ENCODE peak calls at places on chromosomes 2 and 18, in nine cellular contexts. One of them, this sample, is unnamed.

GRCh38 chr2:109727929-109728447 is 66.1 kb upstream of the RGPD5 start:
- DNase-seq in HCT116: no peak
- DNase-seq in endothelial cell of umbilical vein: no peak
- DNase-seq in HepG2: no peak
- DNase-seq in stomach: no peak
- DNase-seq in spleen: peak
- DNase-seq in prostate gland: peak
- DNase-seq in transverse colon: no peak
- DNase-seq in K562: no peak
- DNase-seq in this sample: peak

GRCh38 chr2:189379287-189379630 is 62.0 kb upstream of the WDR75 start:
- DNase-seq in endothelial cell of umbilical vein: no peak
- DNase-seq in HCT116: no peak
- DNase-seq in HepG2: no peak
- DNase-seq in transverse colon: no peak
- DNase-seq in spleen: no peak
- DNase-seq in prostate gland: no peak
- DNase-seq in stomach: no peak
- DNase-seq in K562: no peak
- DNase-seq in this sample: no peak

GRCh38 chr2:25617948-25618646 is 55.3 kb downstream of the DTNB start:
- DNase-seq in endothelial cell of umbilical vein: peak
- DNase-seq in HCT116: no peak
- DNase-seq in transverse colon: no peak
- DNase-seq in K562: no peak
- DNase-seq in prostate gland: peak
- DNase-seq in spleen: no peak
- DNase-seq in HepG2: peak
- DNase-seq in stomach: no peak
- DNase-seq in this sample: no peak

GRCh38 chr2:202965810-202966454 is 48.7 kb upstream of the NBEAL1 start:
- DNase-seq in endothelial cell of umbilical vein: peak
- DNase-seq in prostate gland: no peak
- DNase-seq in HCT116: peak
- DNase-seq in HepG2: peak
- DNase-seq in transverse colon: no peak
- DNase-seq in K562: peak
- DNase-seq in stomach: no peak
- DNase-seq in spleen: no peak
- DNase-seq in this sample: no peak

GRCh38 chr2:73257425-73258125 is 23.5 kb downstream of the CCT7 start:
- DNase-seq in HCT116: no peak
- DNase-seq in prostate gland: no peak
- DNase-seq in endothelial cell of umbilical vein: no peak
- DNase-seq in transverse colon: peak
- DNase-seq in HepG2: no peak
- DNase-seq in spleen: no peak
- DNase-seq in stomach: no peak
- DNase-seq in K562: peak
- DNase-seq in this sample: no peak

GRCh38 chr2:227191367-227191766 is 26.9 kb downstream of the COL4A3 start:
- DNase-seq in prostate gland: no peak
- DNase-seq in HepG2: peak
- DNase-seq in K562: peak
- DNase-seq in transverse colon: no peak
- DNase-seq in endothelial cell of umbilical vein: no peak
- DNase-seq in stomach: no peak
- DNase-seq in HCT116: peak
- DNase-seq in spleen: no peak
- DNase-seq in this sample: no peak

GRCh38 chr18:78721986-78722385 is 257.6 kb upstream of the SALL3 start:
- DNase-seq in K562: no peak
- DNase-seq in prostate gland: no peak
- DNase-seq in transverse colon: no peak
- DNase-seq in HepG2: no peak
- DNase-seq in HCT116: no peak
- DNase-seq in stomach: no peak
- DNase-seq in spleen: peak
- DNase-seq in endothelial cell of umbilical vein: no peak
- DNase-seq in this sample: no peak

GRCh38 chr2:201644001-201644400 is 698 bp upstream of the TMEM237 start:
- DNase-seq in transverse colon: no peak
- DNase-seq in HepG2: no peak
- DNase-seq in HCT116: no peak
- DNase-seq in spleen: no peak
- DNase-seq in stomach: no peak
- DNase-seq in endothelial cell of umbilical vein: no peak
- DNase-seq in K562: no peak
- DNase-seq in prostate gland: peak
- DNase-seq in this sample: no peak

GRCh38 chr2:145032791-145033190 is 512.9 kb upstream of the ZEB2 start:
- DNase-seq in HepG2: no peak
- DNase-seq in K562: no peak
- DNase-seq in endothelial cell of umbilical vein: no peak
- DNase-seq in spleen: no peak
- DNase-seq in stomach: no peak
- DNase-seq in transverse colon: no peak
- DNase-seq in HCT116: no peak
- DNase-seq in prostate gland: no peak
- DNase-seq in this sample: no peak

GRCh38 chr2:99680946-99681345 is 191.1 kb upstream of the REV1 start:
- DNase-seq in K562: no peak
- DNase-seq in transverse colon: no peak
- DNase-seq in HCT116: no peak
- DNase-seq in endothelial cell of umbilical vein: no peak
- DNase-seq in HepG2: no peak
- DNase-seq in spleen: no peak
- DNase-seq in prostate gland: no peak
- DNase-seq in stomach: no peak
- DNase-seq in this sample: no peak

GRCh38 chr2:100013892-100014677 is 128.3 kb downstream of the AFF3 start:
- DNase-seq in K562: peak
- DNase-seq in stomach: peak
- DNase-seq in transverse colon: no peak
- DNase-seq in HepG2: no peak
- DNase-seq in HCT116: peak
- DNase-seq in prostate gland: no peak
- DNase-seq in spleen: no peak
- DNase-seq in endothelial cell of umbilical vein: peak
- DNase-seq in this sample: no peak

GRCh38 chr18:67710639-67711038 is 194.1 kb upstream of the DSEL start:
- DNase-seq in stomach: no peak
- DNase-seq in spleen: no peak
- DNase-seq in transverse colon: no peak
- DNase-seq in endothelial cell of umbilical vein: no peak
- DNase-seq in prostate gland: no peak
- DNase-seq in HCT116: no peak
- DNase-seq in K562: no peak
- DNase-seq in HepG2: peak
- DNase-seq in this sample: no peak

GRCh38 chr2:172588931-172589330 is 33.0 kb downstream of the PDK1 start:
- DNase-seq in HCT116: no peak
- DNase-seq in spleen: no peak
- DNase-seq in stomach: no peak
- DNase-seq in K562: no peak
- DNase-seq in transverse colon: no peak
- DNase-seq in HepG2: no peak
- DNase-seq in prostate gland: no peak
- DNase-seq in endothelial cell of umbilical vein: no peak
- DNase-seq in this sample: no peak

GRCh38 chr18:2529154-2529553 is 42.2 kb downstream of the METTL4 start:
- DNase-seq in transverse colon: no peak
- DNase-seq in spleen: no peak
- DNase-seq in prostate gland: no peak
- DNase-seq in HCT116: no peak
- DNase-seq in stomach: no peak
- DNase-seq in endothelial cell of umbilical vein: no peak
- DNase-seq in K562: no peak
- DNase-seq in HepG2: peak
- DNase-seq in this sample: no peak

GRCh38 chr2:219759801-219760200 is 132.4 kb downstream of the SLC4A3 start:
- DNase-seq in K562: no peak
- DNase-seq in spleen: no peak
- DNase-seq in transverse colon: no peak
- DNase-seq in prostate gland: no peak
- DNase-seq in endothelial cell of umbilical vein: no peak
- DNase-seq in stomach: no peak
- DNase-seq in HepG2: no peak
- DNase-seq in HCT116: no peak
- DNase-seq in this sample: no peak

GRCh38 chr2:73939419-73939818 is 12.7 kb downstream of the DGUOK start:
- DNase-seq in K562: no peak
- DNase-seq in transverse colon: no peak
- DNase-seq in stomach: peak
- DNase-seq in spleen: no peak
- DNase-seq in HCT116: no peak
- DNase-seq in prostate gland: peak
- DNase-seq in HepG2: no peak
- DNase-seq in endothelial cell of umbilical vein: no peak
- DNase-seq in this sample: no peak

DNA sequence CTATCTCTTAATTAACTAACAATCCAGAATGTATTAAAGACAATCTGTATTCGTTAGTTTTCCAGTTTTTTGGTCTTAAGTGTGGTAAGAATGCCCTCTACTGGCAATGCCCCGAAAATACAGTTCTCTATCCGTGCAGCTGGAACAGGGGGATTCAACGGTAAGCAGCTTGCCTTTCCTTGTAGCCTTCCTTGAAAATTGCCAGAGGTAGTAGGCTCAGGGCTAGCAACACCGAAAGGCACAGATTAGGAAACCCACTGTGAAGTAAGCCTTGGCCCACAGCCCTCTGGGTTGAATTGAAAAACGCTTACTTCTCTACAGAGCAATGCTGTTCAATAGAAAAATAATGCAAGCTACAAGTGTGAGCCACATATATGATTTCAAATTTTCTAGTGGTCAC is 17.1 kb upstream of the VPS4B start:
- DNase-seq in transverse colon: peak
- DNase-seq in spleen: no peak
- DNase-seq in K562: peak
- DNase-seq in prostate gland: peak
- DNase-seq in HCT116: peak
- DNase-seq in endothelial cell of umbilical vein: peak
- DNase-seq in HepG2: peak
- DNase-seq in stomach: peak
- DNase-seq in this sample: no peak
- H3K27ac ChIP-seq in transverse colon: no peak
- H3K27ac ChIP-seq in spleen: no peak
- H3K27ac ChIP-seq in K562: no peak
- H3K27ac ChIP-seq in prostate gland: no peak
- H3K27ac ChIP-seq in HCT116: no peak
- H3K27ac ChIP-seq in endothelial cell of umbilical vein: no peak
- H3K27ac ChIP-seq in HepG2: no peak
- H3K27ac ChIP-seq in stomach: no peak
- H3K27ac ChIP-seq in this sample: no peak

GRCh38 chr2:192345287-192345686 is 150.6 kb upstream of the TMEFF2 start:
- DNase-seq in K562: no peak
- DNase-seq in prostate gland: no peak
- DNase-seq in HCT116: no peak
- DNase-seq in stomach: no peak
- DNase-seq in transverse colon: no peak
- DNase-seq in HepG2: no peak
- DNase-seq in endothelial cell of umbilical vein: no peak
- DNase-seq in spleen: no peak
- DNase-seq in this sample: no peak

GRCh38 chr2:192347542-192347941 is 152.8 kb upstream of the TMEFF2 start:
- DNase-seq in endothelial cell of umbilical vein: no peak
- DNase-seq in stomach: no peak
- DNase-seq in K562: no peak
- DNase-seq in prostate gland: no peak
- DNase-seq in spleen: no peak
- DNase-seq in HCT116: no peak
- DNase-seq in HepG2: no peak
- DNase-seq in transverse colon: no peak
- DNase-seq in this sample: no peak
- TF ChIP-seq POLR2AphosphoS5 in endothelial cell of umbilical vein: no peak
- TF ChIP-seq POLR2AphosphoS5 in stomach: no peak
- TF ChIP-seq POLR2AphosphoS5 in K562: no peak
- TF ChIP-seq POLR2AphosphoS5 in prostate gland: no peak
- TF ChIP-seq POLR2AphosphoS5 in spleen: no peak
- TF ChIP-seq POLR2AphosphoS5 in HCT116: no peak
- TF ChIP-seq POLR2AphosphoS5 in HepG2: no peak
- TF ChIP-seq POLR2AphosphoS5 in transverse colon: no peak
- TF ChIP-seq POLR2AphosphoS5 in this sample: no peak

GRCh38 chr2:29114514-29114840 is 738 bp upstream of the CLIP4 start:
- DNase-seq in endothelial cell of umbilical vein: no peak
- DNase-seq in K562: no peak
- DNase-seq in HCT116: no peak
- DNase-seq in transverse colon: no peak
- DNase-seq in spleen: no peak
- DNase-seq in stomach: no peak
- DNase-seq in HepG2: no peak
- DNase-seq in prostate gland: no peak
- DNase-seq in this sample: no peak
- H3K27ac ChIP-seq in endothelial cell of umbilical vein: no peak
- H3K27ac ChIP-seq in K562: no peak
- H3K27ac ChIP-seq in HCT116: peak
- H3K27ac ChIP-seq in transverse colon: peak
- H3K27ac ChIP-seq in spleen: no peak
- H3K27ac ChIP-seq in stomach: peak
- H3K27ac ChIP-seq in HepG2: no peak
- H3K27ac ChIP-seq in prostate gland: peak
- H3K27ac ChIP-seq in this sample: peak

DNA sequence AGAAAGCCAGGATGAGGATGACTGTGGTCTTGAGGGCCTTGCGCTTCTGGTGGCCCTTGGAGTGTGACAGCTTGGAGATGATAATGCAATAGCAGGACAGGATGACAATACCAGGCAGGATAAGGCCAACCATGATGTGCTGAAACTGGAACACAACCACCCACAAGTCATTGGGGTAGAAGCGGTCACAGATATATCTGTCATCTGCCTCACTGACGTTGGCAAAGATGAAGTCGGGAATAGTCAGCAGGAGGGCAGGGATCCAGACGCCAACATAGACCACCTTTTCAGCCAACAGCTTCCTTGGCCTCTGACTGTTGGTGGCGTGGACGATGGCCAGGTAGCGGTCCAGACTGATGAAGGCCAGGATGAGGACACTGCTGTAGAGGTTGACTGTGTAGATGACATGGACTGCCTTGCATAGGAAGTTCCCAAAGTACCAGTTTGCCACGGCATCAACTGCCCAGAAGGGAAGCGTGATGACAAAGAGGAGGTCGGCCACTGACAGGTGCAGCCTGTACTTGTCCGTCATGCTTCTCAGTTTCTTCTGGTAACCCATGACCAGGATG is 2.7 kb downstream of the CXCR4 start:
- DNase-seq in K562: no peak
- DNase-seq in HCT116: no peak
- DNase-seq in transverse colon: no peak
- DNase-seq in HepG2: no peak
- DNase-seq in spleen: no peak
- DNase-seq in prostate gland: no peak
- DNase-seq in stomach: no peak
- DNase-seq in endothelial cell of umbilical vein: no peak
- DNase-seq in this sample: no peak
- TF ChIP-seq POLR2AphosphoS5 in K562: no peak
- TF ChIP-seq POLR2AphosphoS5 in HCT116: no peak
- TF ChIP-seq POLR2AphosphoS5 in transverse colon: no peak
- TF ChIP-seq POLR2AphosphoS5 in HepG2: no peak
- TF ChIP-seq POLR2AphosphoS5 in spleen: peak
- TF ChIP-seq POLR2AphosphoS5 in prostate gland: no peak
- TF ChIP-seq POLR2AphosphoS5 in stomach: no peak
- TF ChIP-seq POLR2AphosphoS5 in endothelial cell of umbilical vein: no peak
- TF ChIP-seq POLR2AphosphoS5 in this sample: peak